ENCODE peak calls at places on chromosomes 16 and 17, in nine cellular contexts. One of them, this sample, is unnamed.

GRCh38 chr16:80027007-80027965 is 426.7 kb upstream of the MAF start:
- DNase-seq in NCI-H1436: peak
- DNase-seq in left cardiac atrium: peak
- DNase-seq in endothelial cell: peak
- DNase-seq in Caco-2: peak
- DNase-seq in Peyer's patch: peak
- DNase-seq in activated CD4-positive, alpha-beta T cell treated with anti-CD3 and anti-CD28 coated beads for 48 hours: peak
- DNase-seq in progenitor cell of endocrine pancreas: no peak
- DNase-seq in NCI-H2081: no peak
- DNase-seq in this sample: peak

GRCh38 chr17:49783051-49783715 is 5.3 kb upstream of the KAT7 start:
- DNase-seq in NCI-H1436: peak
- DNase-seq in left cardiac atrium: no peak
- DNase-seq in activated CD4-positive, alpha-beta T cell treated with anti-CD3 and anti-CD28 coated beads for 48 hours: no peak
- DNase-seq in Caco-2: no peak
- DNase-seq in NCI-H2081: peak
- DNase-seq in endothelial cell: no peak
- DNase-seq in progenitor cell of endocrine pancreas: no peak
- DNase-seq in Peyer's patch: no peak
- DNase-seq in this sample: peak

GRCh38 chr17:20613905-20614304 is 34.4 kb downstream of the CDRT15L2 start:
- DNase-seq in endothelial cell: no peak
- DNase-seq in NCI-H1436: no peak
- DNase-seq in left cardiac atrium: no peak
- DNase-seq in Caco-2: no peak
- DNase-seq in NCI-H2081: no peak
- DNase-seq in activated CD4-positive, alpha-beta T cell treated with anti-CD3 and anti-CD28 coated beads for 48 hours: no peak
- DNase-seq in Peyer's patch: no peak
- DNase-seq in progenitor cell of endocrine pancreas: no peak
- DNase-seq in this sample: no peak

GRCh38 chr17:29059281-29059680 is 16.3 kb downstream of the PIPOX start:
- DNase-seq in activated CD4-positive, alpha-beta T cell treated with anti-CD3 and anti-CD28 coated beads for 48 hours: no peak
- DNase-seq in NCI-H2081: no peak
- DNase-seq in left cardiac atrium: no peak
- DNase-seq in Peyer's patch: no peak
- DNase-seq in Caco-2: no peak
- DNase-seq in endothelial cell: no peak
- DNase-seq in progenitor cell of endocrine pancreas: no peak
- DNase-seq in NCI-H1436: no peak
- DNase-seq in this sample: peak

GRCh38 chr16:73125860-73126259 is 77.9 kb upstream of the ZFHX3 start:
- DNase-seq in NCI-H1436: no peak
- DNase-seq in activated CD4-positive, alpha-beta T cell treated with anti-CD3 and anti-CD28 coated beads for 48 hours: no peak
- DNase-seq in Peyer's patch: no peak
- DNase-seq in NCI-H2081: no peak
- DNase-seq in left cardiac atrium: peak
- DNase-seq in Caco-2: no peak
- DNase-seq in progenitor cell of endocrine pancreas: no peak
- DNase-seq in endothelial cell: no peak
- DNase-seq in this sample: peak

GRCh38 chr17:64739316-64740058 is 77.4 kb upstream of the SMURF2 start:
- DNase-seq in endothelial cell: peak
- DNase-seq in Caco-2: no peak
- DNase-seq in progenitor cell of endocrine pancreas: no peak
- DNase-seq in left cardiac atrium: peak
- DNase-seq in NCI-H1436: no peak
- DNase-seq in Peyer's patch: no peak
- DNase-seq in activated CD4-positive, alpha-beta T cell treated with anti-CD3 and anti-CD28 coated beads for 48 hours: no peak
- DNase-seq in NCI-H2081: no peak
- DNase-seq in this sample: no peak

GRCh38 chr17:77089118-77089477 is 51.7 kb upstream of the SEC14L1 start:
- DNase-seq in NCI-H2081: no peak
- DNase-seq in activated CD4-positive, alpha-beta T cell treated with anti-CD3 and anti-CD28 coated beads for 48 hours: peak
- DNase-seq in Caco-2: no peak
- DNase-seq in left cardiac atrium: no peak
- DNase-seq in Peyer's patch: no peak
- DNase-seq in endothelial cell: no peak
- DNase-seq in NCI-H1436: no peak
- DNase-seq in progenitor cell of endocrine pancreas: no peak
- DNase-seq in this sample: no peak

GRCh38 chr16:64952177-64952576 is 169.7 kb downstream of the CDH11 start:
- DNase-seq in endothelial cell: no peak
- DNase-seq in Peyer's patch: no peak
- DNase-seq in progenitor cell of endocrine pancreas: no peak
- DNase-seq in NCI-H2081: no peak
- DNase-seq in Caco-2: no peak
- DNase-seq in activated CD4-positive, alpha-beta T cell treated with anti-CD3 and anti-CD28 coated beads for 48 hours: no peak
- DNase-seq in NCI-H1436: no peak
- DNase-seq in left cardiac atrium: no peak
- DNase-seq in this sample: no peak

GRCh38 chr16:48479955-48480354 is 94.7 kb upstream of the SIAH1 start:
- DNase-seq in Caco-2: no peak
- DNase-seq in NCI-H2081: no peak
- DNase-seq in left cardiac atrium: no peak
- DNase-seq in progenitor cell of endocrine pancreas: no peak
- DNase-seq in activated CD4-positive, alpha-beta T cell treated with anti-CD3 and anti-CD28 coated beads for 48 hours: no peak
- DNase-seq in NCI-H1436: no peak
- DNase-seq in Peyer's patch: no peak
- DNase-seq in endothelial cell: no peak
- DNase-seq in this sample: peak

GRCh38 chr16:57265850-57266530 is 18.5 kb downstream of the PLLP start:
- DNase-seq in Peyer's patch: peak
- DNase-seq in progenitor cell of endocrine pancreas: no peak
- DNase-seq in activated CD4-positive, alpha-beta T cell treated with anti-CD3 and anti-CD28 coated beads for 48 hours: no peak
- DNase-seq in endothelial cell: no peak
- DNase-seq in NCI-H1436: no peak
- DNase-seq in left cardiac atrium: peak
- DNase-seq in NCI-H2081: no peak
- DNase-seq in Caco-2: no peak
- DNase-seq in this sample: no peak

GRCh38 chr17:45771473-45771959 is 12.6 kb upstream of the CRHR1 start:
- DNase-seq in endothelial cell: no peak
- DNase-seq in Caco-2: no peak
- DNase-seq in Peyer's patch: no peak
- DNase-seq in NCI-H2081: no peak
- DNase-seq in progenitor cell of endocrine pancreas: no peak
- DNase-seq in activated CD4-positive, alpha-beta T cell treated with anti-CD3 and anti-CD28 coated beads for 48 hours: no peak
- DNase-seq in left cardiac atrium: no peak
- DNase-seq in NCI-H1436: no peak
- DNase-seq in this sample: no peak

GRCh38 chr16:8853611-8854010 is 15.2 kb downstream of the CARHSP1 start:
- DNase-seq in NCI-H2081: no peak
- DNase-seq in Peyer's patch: peak
- DNase-seq in left cardiac atrium: peak
- DNase-seq in endothelial cell: no peak
- DNase-seq in progenitor cell of endocrine pancreas: no peak
- DNase-seq in NCI-H1436: no peak
- DNase-seq in activated CD4-positive, alpha-beta T cell treated with anti-CD3 and anti-CD28 coated beads for 48 hours: no peak
- DNase-seq in Caco-2: no peak
- DNase-seq in this sample: no peak

GRCh38 chr17:6066183-6066948 is 3.8 kb upstream of the WSCD1 start:
- DNase-seq in endothelial cell: no peak
- DNase-seq in NCI-H2081: no peak
- DNase-seq in progenitor cell of endocrine pancreas: no peak
- DNase-seq in activated CD4-positive, alpha-beta T cell treated with anti-CD3 and anti-CD28 coated beads for 48 hours: no peak
- DNase-seq in left cardiac atrium: no peak
- DNase-seq in Peyer's patch: no peak
- DNase-seq in Caco-2: no peak
- DNase-seq in NCI-H1436: no peak
- DNase-seq in this sample: no peak

GRCh38 chr17:42817866-42818265 is 6.2 kb downstream of the BECN1 start:
- DNase-seq in progenitor cell of endocrine pancreas: no peak
- DNase-seq in NCI-H2081: no peak
- DNase-seq in activated CD4-positive, alpha-beta T cell treated with anti-CD3 and anti-CD28 coated beads for 48 hours: no peak
- DNase-seq in NCI-H1436: no peak
- DNase-seq in Caco-2: no peak
- DNase-seq in endothelial cell: no peak
- DNase-seq in Peyer's patch: no peak
- DNase-seq in left cardiac atrium: no peak
- DNase-seq in this sample: no peak

GRCh38 chr16:79391395-79391794 is 209.1 kb downstream of the MAF start:
- DNase-seq in Caco-2: no peak
- DNase-seq in NCI-H2081: no peak
- DNase-seq in Peyer's patch: no peak
- DNase-seq in left cardiac atrium: no peak
- DNase-seq in progenitor cell of endocrine pancreas: no peak
- DNase-seq in NCI-H1436: no peak
- DNase-seq in endothelial cell: no peak
- DNase-seq in activated CD4-positive, alpha-beta T cell treated with anti-CD3 and anti-CD28 coated beads for 48 hours: no peak
- DNase-seq in this sample: no peak

GRCh38 chr16:86824751-86825310 is 246.5 kb downstream of the FOXL1 start:
- DNase-seq in endothelial cell: no peak
- DNase-seq in activated CD4-positive, alpha-beta T cell treated with anti-CD3 and anti-CD28 coated beads for 48 hours: no peak
- DNase-seq in Caco-2: no peak
- DNase-seq in left cardiac atrium: no peak
- DNase-seq in Peyer's patch: no peak
- DNase-seq in NCI-H2081: no peak
- DNase-seq in progenitor cell of endocrine pancreas: no peak
- DNase-seq in NCI-H1436: no peak
- DNase-seq in this sample: no peak

GRCh38 chr16:51155901-51156810 is 5.1 kb upstream of the SALL1 start:
- DNase-seq in activated CD4-positive, alpha-beta T cell treated with anti-CD3 and anti-CD28 coated beads for 48 hours: peak
- DNase-seq in endothelial cell: peak
- DNase-seq in NCI-H1436: no peak
- DNase-seq in Caco-2: no peak
- DNase-seq in Peyer's patch: no peak
- DNase-seq in NCI-H2081: no peak
- DNase-seq in progenitor cell of endocrine pancreas: peak
- DNase-seq in left cardiac atrium: no peak
- DNase-seq in this sample: no peak

GRCh38 chr16:19912445-19913305 is 28.0 kb upstream of the GPRC5B start:
- DNase-seq in Peyer's patch: no peak
- DNase-seq in activated CD4-positive, alpha-beta T cell treated with anti-CD3 and anti-CD28 coated beads for 48 hours: no peak
- DNase-seq in progenitor cell of endocrine pancreas: no peak
- DNase-seq in endothelial cell: no peak
- DNase-seq in left cardiac atrium: no peak
- DNase-seq in NCI-H1436: no peak
- DNase-seq in Caco-2: no peak
- DNase-seq in NCI-H2081: no peak
- DNase-seq in this sample: peak

GRCh38 chr16:71895679-71896385 is 501 bp downstream of the IST1 start:
- DNase-seq in left cardiac atrium: peak
- DNase-seq in Caco-2: peak
- DNase-seq in progenitor cell of endocrine pancreas: peak
- DNase-seq in endothelial cell: peak
- DNase-seq in NCI-H2081: no peak
- DNase-seq in Peyer's patch: peak
- DNase-seq in activated CD4-positive, alpha-beta T cell treated with anti-CD3 and anti-CD28 coated beads for 48 hours: peak
- DNase-seq in NCI-H1436: no peak
- DNase-seq in this sample: peak

GRCh38 chr16:11233727-11234376 is 22.2 kb downstream of the SOCS1 start:
- DNase-seq in Peyer's patch: no peak
- DNase-seq in progenitor cell of endocrine pancreas: no peak
- DNase-seq in endothelial cell: no peak
- DNase-seq in activated CD4-positive, alpha-beta T cell treated with anti-CD3 and anti-CD28 coated beads for 48 hours: peak
- DNase-seq in Caco-2: no peak
- DNase-seq in left cardiac atrium: no peak
- DNase-seq in NCI-H1436: no peak
- DNase-seq in NCI-H2081: no peak
- DNase-seq in this sample: peak

GRCh38 chr16:50006954-50007353 is 18.1 kb upstream of the CNEP1R1 start:
- DNase-seq in activated CD4-positive, alpha-beta T cell treated with anti-CD3 and anti-CD28 coated beads for 48 hours: no peak
- DNase-seq in NCI-H1436: no peak
- DNase-seq in Peyer's patch: no peak
- DNase-seq in NCI-H2081: no peak
- DNase-seq in left cardiac atrium: no peak
- DNase-seq in Caco-2: no peak
- DNase-seq in endothelial cell: no peak
- DNase-seq in progenitor cell of endocrine pancreas: no peak
- DNase-seq in this sample: peak

This sample was measured in MV-4-11.